ENCODE peak calls at places on chromosomes 2 and 18, in seven cellular contexts. One of them, this sample, is unnamed.

GRCh38 chr2:81714817-81715216 is 1410.3 kb upstream of the LRRTM1 start:
- DNase-seq in Daoy: no peak
- DNase-seq in pons: no peak
- DNase-seq in ACHN: no peak
- DNase-seq in stimulated activated CD4-positive, alpha-beta T cell treated with anti-CD3 and anti-CD28 coated beads, Interleukin-1b, Interleukin-23, amount 100 ng/mL, for 48 hours: no peak
- DNase-seq in HFFc6: no peak
- DNase-seq in HEK293T: no peak
- DNase-seq in this sample: no peak

GRCh38 chr2:79630060-79630459 is 117.2 kb downstream of the CTNNA2 start:
- DNase-seq in pons: no peak
- DNase-seq in stimulated activated CD4-positive, alpha-beta T cell treated with anti-CD3 and anti-CD28 coated beads, Interleukin-1b, Interleukin-23, amount 100 ng/mL, for 48 hours: no peak
- DNase-seq in HFFc6: peak
- DNase-seq in ACHN: peak
- DNase-seq in HEK293T: no peak
- DNase-seq in Daoy: no peak
- DNase-seq in this sample: no peak

GRCh38 chr2:28354920-28355520 is 37.6 kb upstream of the FOSL2 start:
- DNase-seq in pons: no peak
- DNase-seq in stimulated activated CD4-positive, alpha-beta T cell treated with anti-CD3 and anti-CD28 coated beads, Interleukin-1b, Interleukin-23, amount 100 ng/mL, for 48 hours: no peak
- DNase-seq in ACHN: no peak
- DNase-seq in Daoy: no peak
- DNase-seq in HEK293T: no peak
- DNase-seq in HFFc6: no peak
- DNase-seq in this sample: no peak

GRCh38 chr2:216942016-216942415 is 82.2 kb upstream of the TNP1 start:
- DNase-seq in HFFc6: no peak
- DNase-seq in ACHN: no peak
- DNase-seq in Daoy: no peak
- DNase-seq in HEK293T: no peak
- DNase-seq in pons: no peak
- DNase-seq in stimulated activated CD4-positive, alpha-beta T cell treated with anti-CD3 and anti-CD28 coated beads, Interleukin-1b, Interleukin-23, amount 100 ng/mL, for 48 hours: no peak
- DNase-seq in this sample: no peak

GRCh38 chr2:119085613-119086012 is 72.9 kb downstream of the C1QL2 start:
- DNase-seq in ACHN: no peak
- DNase-seq in stimulated activated CD4-positive, alpha-beta T cell treated with anti-CD3 and anti-CD28 coated beads, Interleukin-1b, Interleukin-23, amount 100 ng/mL, for 48 hours: no peak
- DNase-seq in HEK293T: no peak
- DNase-seq in Daoy: peak
- DNase-seq in pons: no peak
- DNase-seq in HFFc6: no peak
- DNase-seq in this sample: no peak

GRCh38 chr2:177031435-177032222 is 181.0 kb upstream of the HNRNPA3 start:
- DNase-seq in Daoy: no peak
- DNase-seq in ACHN: no peak
- DNase-seq in stimulated activated CD4-positive, alpha-beta T cell treated with anti-CD3 and anti-CD28 coated beads, Interleukin-1b, Interleukin-23, amount 100 ng/mL, for 48 hours: no peak
- DNase-seq in HEK293T: no peak
- DNase-seq in HFFc6: no peak
- DNase-seq in pons: peak
- DNase-seq in this sample: peak

GRCh38 chr2:146540271-146540932 is 1304.4 kb upstream of the ACVR2A start:
- DNase-seq in ACHN: no peak
- DNase-seq in HEK293T: no peak
- DNase-seq in Daoy: no peak
- DNase-seq in stimulated activated CD4-positive, alpha-beta T cell treated with anti-CD3 and anti-CD28 coated beads, Interleukin-1b, Interleukin-23, amount 100 ng/mL, for 48 hours: no peak
- DNase-seq in HFFc6: no peak
- DNase-seq in pons: peak
- DNase-seq in this sample: no peak

GRCh38 chr2:68765739-68766377 is 31.2 kb downstream of the ARHGAP25 start:
- DNase-seq in HFFc6: no peak
- DNase-seq in HEK293T: no peak
- DNase-seq in pons: no peak
- DNase-seq in ACHN: no peak
- DNase-seq in Daoy: no peak
- DNase-seq in stimulated activated CD4-positive, alpha-beta T cell treated with anti-CD3 and anti-CD28 coated beads, Interleukin-1b, Interleukin-23, amount 100 ng/mL, for 48 hours: no peak
- DNase-seq in this sample: no peak

GRCh38 chr2:235000426-235001236 is 48.8 kb downstream of the SH3BP4 start:
- DNase-seq in pons: no peak
- DNase-seq in HEK293T: no peak
- DNase-seq in stimulated activated CD4-positive, alpha-beta T cell treated with anti-CD3 and anti-CD28 coated beads, Interleukin-1b, Interleukin-23, amount 100 ng/mL, for 48 hours: no peak
- DNase-seq in ACHN: no peak
- DNase-seq in Daoy: no peak
- DNase-seq in HFFc6: no peak
- DNase-seq in this sample: no peak

GRCh38 chr18:13374096-13374467 is 155.5 kb downstream of the LDLRAD4 start:
- DNase-seq in HFFc6: no peak
- DNase-seq in HEK293T: no peak
- DNase-seq in pons: no peak
- DNase-seq in Daoy: no peak
- DNase-seq in ACHN: no peak
- DNase-seq in stimulated activated CD4-positive, alpha-beta T cell treated with anti-CD3 and anti-CD28 coated beads, Interleukin-1b, Interleukin-23, amount 100 ng/mL, for 48 hours: no peak
- DNase-seq in this sample: no peak

GRCh38 chr18:77056399-77057015 is 76.1 kb downstream of the MBP start:
- DNase-seq in stimulated activated CD4-positive, alpha-beta T cell treated with anti-CD3 and anti-CD28 coated beads, Interleukin-1b, Interleukin-23, amount 100 ng/mL, for 48 hours: no peak
- DNase-seq in ACHN: no peak
- DNase-seq in pons: no peak
- DNase-seq in HEK293T: no peak
- DNase-seq in HFFc6: no peak
- DNase-seq in Daoy: no peak
- DNase-seq in this sample: no peak

GRCh38 chr2:58434692-58435091 is 193.6 kb upstream of the FANCL start:
- DNase-seq in Daoy: no peak
- DNase-seq in HFFc6: no peak
- DNase-seq in pons: no peak
- DNase-seq in ACHN: no peak
- DNase-seq in stimulated activated CD4-positive, alpha-beta T cell treated with anti-CD3 and anti-CD28 coated beads, Interleukin-1b, Interleukin-23, amount 100 ng/mL, for 48 hours: no peak
- DNase-seq in HEK293T: no peak
- DNase-seq in this sample: no peak

GRCh38 chr18:79502785-79503184 is 107.1 kb downstream of the NFATC1 start:
- DNase-seq in ACHN: no peak
- DNase-seq in Daoy: no peak
- DNase-seq in HEK293T: no peak
- DNase-seq in HFFc6: no peak
- DNase-seq in stimulated activated CD4-positive, alpha-beta T cell treated with anti-CD3 and anti-CD28 coated beads, Interleukin-1b, Interleukin-23, amount 100 ng/mL, for 48 hours: peak
- DNase-seq in pons: no peak
- DNase-seq in this sample: peak

GRCh38 chr2:136117391-136117841 is 533 bp downstream of the CXCR4 start:
- DNase-seq in pons: peak
- DNase-seq in HFFc6: no peak
- DNase-seq in Daoy: peak
- DNase-seq in HEK293T: peak
- DNase-seq in ACHN: peak
- DNase-seq in stimulated activated CD4-positive, alpha-beta T cell treated with anti-CD3 and anti-CD28 coated beads, Interleukin-1b, Interleukin-23, amount 100 ng/mL, for 48 hours: no peak
- DNase-seq in this sample: peak

GRCh38 chr2:8219631-8220393 is 462.0 kb upstream of the ID2 start:
- DNase-seq in HFFc6: no peak
- DNase-seq in HEK293T: no peak
- DNase-seq in Daoy: peak
- DNase-seq in stimulated activated CD4-positive, alpha-beta T cell treated with anti-CD3 and anti-CD28 coated beads, Interleukin-1b, Interleukin-23, amount 100 ng/mL, for 48 hours: no peak
- DNase-seq in ACHN: peak
- DNase-seq in pons: no peak
- DNase-seq in this sample: no peak

GRCh38 chr2:240319221-240319854 is 116.1 kb upstream of the GPC1 start:
- DNase-seq in HEK293T: no peak
- DNase-seq in Daoy: no peak
- DNase-seq in stimulated activated CD4-positive, alpha-beta T cell treated with anti-CD3 and anti-CD28 coated beads, Interleukin-1b, Interleukin-23, amount 100 ng/mL, for 48 hours: no peak
- DNase-seq in pons: no peak
- DNase-seq in ACHN: no peak
- DNase-seq in HFFc6: no peak
- DNase-seq in this sample: no peak

GRCh38 chr2:237596518-237596855 is 6.0 kb upstream of the RAB17 start:
- DNase-seq in pons: no peak
- DNase-seq in stimulated activated CD4-positive, alpha-beta T cell treated with anti-CD3 and anti-CD28 coated beads, Interleukin-1b, Interleukin-23, amount 100 ng/mL, for 48 hours: no peak
- DNase-seq in Daoy: no peak
- DNase-seq in ACHN: no peak
- DNase-seq in HFFc6: no peak
- DNase-seq in HEK293T: no peak
- DNase-seq in this sample: no peak

GRCh38 chr2:240567137-240567871 is 980 bp upstream of the RNPEPL1 start:
- DNase-seq in HFFc6: no peak
- DNase-seq in stimulated activated CD4-positive, alpha-beta T cell treated with anti-CD3 and anti-CD28 coated beads, Interleukin-1b, Interleukin-23, amount 100 ng/mL, for 48 hours: no peak
- DNase-seq in HEK293T: no peak
- DNase-seq in Daoy: no peak
- DNase-seq in ACHN: no peak
- DNase-seq in pons: no peak
- DNase-seq in this sample: peak

GRCh38 chr2:47403829-47404228 is 873 bp downstream of the MSH2 start:
- DNase-seq in pons: no peak
- DNase-seq in HEK293T: peak
- DNase-seq in Daoy: peak
- DNase-seq in stimulated activated CD4-positive, alpha-beta T cell treated with anti-CD3 and anti-CD28 coated beads, Interleukin-1b, Interleukin-23, amount 100 ng/mL, for 48 hours: no peak
- DNase-seq in HFFc6: no peak
- DNase-seq in ACHN: peak
- DNase-seq in this sample: peak

GRCh38 chr2:109415460-109416004 is 198.2 kb downstream of the SEPTIN10 start:
- DNase-seq in Daoy: no peak
- DNase-seq in HFFc6: no peak
- DNase-seq in stimulated activated CD4-positive, alpha-beta T cell treated with anti-CD3 and anti-CD28 coated beads, Interleukin-1b, Interleukin-23, amount 100 ng/mL, for 48 hours: no peak
- DNase-seq in HEK293T: no peak
- DNase-seq in ACHN: no peak
- DNase-seq in pons: no peak
- DNase-seq in this sample: no peak

GRCh38 chr2:45964226-45964841 is 312.9 kb downstream of the PRKCE start:
- DNase-seq in Daoy: peak
- DNase-seq in ACHN: peak
- DNase-seq in pons: peak
- DNase-seq in HEK293T: no peak
- DNase-seq in stimulated activated CD4-positive, alpha-beta T cell treated with anti-CD3 and anti-CD28 coated beads, Interleukin-1b, Interleukin-23, amount 100 ng/mL, for 48 hours: peak
- DNase-seq in HFFc6: peak
- DNase-seq in this sample: peak

GRCh38 chr18:74916773-74917393 is 292.1 kb downstream of the PTGR3 start:
- DNase-seq in HFFc6: no peak
- DNase-seq in stimulated activated CD4-positive, alpha-beta T cell treated with anti-CD3 and anti-CD28 coated beads, Interleukin-1b, Interleukin-23, amount 100 ng/mL, for 48 hours: no peak
- DNase-seq in Daoy: no peak
- DNase-seq in pons: no peak
- DNase-seq in ACHN: no peak
- DNase-seq in HEK293T: no peak
- DNase-seq in this sample: no peak

GRCh38 chr18:24076950-24077349 is 61.9 kb upstream of the CABYR start:
- DNase-seq in HEK293T: no peak
- DNase-seq in ACHN: no peak
- DNase-seq in pons: no peak
- DNase-seq in stimulated activated CD4-positive, alpha-beta T cell treated with anti-CD3 and anti-CD28 coated beads, Interleukin-1b, Interleukin-23, amount 100 ng/mL, for 48 hours: no peak
- DNase-seq in HFFc6: no peak
- DNase-seq in Daoy: no peak
- DNase-seq in this sample: no peak

GRCh38 chr18:3526421-3527354 is 76.7 kb downstream of the TGIF1 start:
- DNase-seq in pons: peak
- DNase-seq in HEK293T: no peak
- DNase-seq in Daoy: peak
- DNase-seq in stimulated activated CD4-positive, alpha-beta T cell treated with anti-CD3 and anti-CD28 coated beads, Interleukin-1b, Interleukin-23, amount 100 ng/mL, for 48 hours: no peak
- DNase-seq in ACHN: no peak
- DNase-seq in HFFc6: no peak
- DNase-seq in this sample: no peak

GRCh38 chr2:102514061-102514785 is 41.2 kb downstream of the SLC9A4 start:
- DNase-seq in HFFc6: peak
- DNase-seq in stimulated activated CD4-positive, alpha-beta T cell treated with anti-CD3 and anti-CD28 coated beads, Interleukin-1b, Interleukin-23, amount 100 ng/mL, for 48 hours: no peak
- DNase-seq in ACHN: peak
- DNase-seq in pons: no peak
- DNase-seq in HEK293T: no peak
- DNase-seq in Daoy: peak
- DNase-seq in this sample: peak

GRCh38 chr2:119496682-119497081 is 27.6 kb downstream of the SCTR start:
- DNase-seq in HEK293T: no peak
- DNase-seq in HFFc6: no peak
- DNase-seq in ACHN: no peak
- DNase-seq in pons: no peak
- DNase-seq in stimulated activated CD4-positive, alpha-beta T cell treated with anti-CD3 and anti-CD28 coated beads, Interleukin-1b, Interleukin-23, amount 100 ng/mL, for 48 hours: no peak
- DNase-seq in Daoy: no peak
- DNase-seq in this sample: no peak

GRCh38 chr2:103789716-103790085 is 1027.9 kb downstream of the TMEM182 start:
- DNase-seq in HFFc6: no peak
- DNase-seq in stimulated activated CD4-positive, alpha-beta T cell treated with anti-CD3 and anti-CD28 coated beads, Interleukin-1b, Interleukin-23, amount 100 ng/mL, for 48 hours: no peak
- DNase-seq in Daoy: peak
- DNase-seq in HEK293T: no peak
- DNase-seq in ACHN: peak
- DNase-seq in pons: no peak
- DNase-seq in this sample: peak

GRCh38 chr2:31932589-31932988 is 78.2 kb downstream of the MEMO1 start:
- DNase-seq in HEK293T: no peak
- DNase-seq in pons: no peak
- DNase-seq in Daoy: no peak
- DNase-seq in HFFc6: no peak
- DNase-seq in stimulated activated CD4-positive, alpha-beta T cell treated with anti-CD3 and anti-CD28 coated beads, Interleukin-1b, Interleukin-23, amount 100 ng/mL, for 48 hours: no peak
- DNase-seq in ACHN: no peak
- DNase-seq in this sample: no peak

This sample was measured in lung microvascular endothelial cell.